ENCODE peak calls at places on chromosome 7, in nine cellular contexts. One of them, this sample, is unnamed.

GRCh38 chr7:35185908-35186731 is 67.8 kb downstream of the TBX20 start:
- DNase-seq in lower leg skin: no peak
- DNase-seq in naive thymus-derived CD8-positive, alpha-beta T cell: no peak
- DNase-seq in smooth muscle cell of the brain vasculature: no peak
- DNase-seq in GM19239: no peak
- DNase-seq in Caco-2: no peak
- DNase-seq in NCI-H1105 treated with DMSO at 0.1 percent for 48 hours: peak
- DNase-seq in iPS-NIHi11: peak
- DNase-seq in foreskin fibroblast: peak
- DNase-seq in this sample: peak

GRCh38 chr7:131564640-131565039 is 8.2 kb upstream of the PODXL start:
- DNase-seq in foreskin fibroblast: no peak
- DNase-seq in smooth muscle cell of the brain vasculature: no peak
- DNase-seq in NCI-H1105 treated with DMSO at 0.1 percent for 48 hours: no peak
- DNase-seq in iPS-NIHi11: no peak
- DNase-seq in naive thymus-derived CD8-positive, alpha-beta T cell: no peak
- DNase-seq in lower leg skin: no peak
- DNase-seq in GM19239: no peak
- DNase-seq in Caco-2: no peak
- DNase-seq in this sample: no peak

GRCh38 chr7:96484845-96485244 is 162.9 kb upstream of the SLC25A13 start:
- DNase-seq in iPS-NIHi11: no peak
- DNase-seq in NCI-H1105 treated with DMSO at 0.1 percent for 48 hours: no peak
- DNase-seq in lower leg skin: no peak
- DNase-seq in GM19239: no peak
- DNase-seq in foreskin fibroblast: no peak
- DNase-seq in smooth muscle cell of the brain vasculature: no peak
- DNase-seq in Caco-2: no peak
- DNase-seq in naive thymus-derived CD8-positive, alpha-beta T cell: no peak
- DNase-seq in this sample: no peak

GRCh38 chr7:151018421-151019129 is 5.7 kb downstream of the ATG9B start:
- DNase-seq in lower leg skin: no peak
- DNase-seq in Caco-2: no peak
- DNase-seq in iPS-NIHi11: peak
- DNase-seq in naive thymus-derived CD8-positive, alpha-beta T cell: peak
- DNase-seq in NCI-H1105 treated with DMSO at 0.1 percent for 48 hours: no peak
- DNase-seq in smooth muscle cell of the brain vasculature: no peak
- DNase-seq in foreskin fibroblast: peak
- DNase-seq in GM19239: no peak
- DNase-seq in this sample: no peak

GRCh38 chr7:106717997-106718871 is 57.3 kb upstream of the CCDC71L start:
- DNase-seq in iPS-NIHi11: peak
- DNase-seq in foreskin fibroblast: peak
- DNase-seq in naive thymus-derived CD8-positive, alpha-beta T cell: peak
- DNase-seq in NCI-H1105 treated with DMSO at 0.1 percent for 48 hours: no peak
- DNase-seq in Caco-2: peak
- DNase-seq in lower leg skin: peak
- DNase-seq in GM19239: no peak
- DNase-seq in smooth muscle cell of the brain vasculature: peak
- DNase-seq in this sample: no peak

GRCh38 chr7:91883676-91884362 is 3.3 kb upstream of the MTERF1 start:
- DNase-seq in NCI-H1105 treated with DMSO at 0.1 percent for 48 hours: no peak
- DNase-seq in iPS-NIHi11: no peak
- DNase-seq in lower leg skin: no peak
- DNase-seq in foreskin fibroblast: no peak
- DNase-seq in GM19239: no peak
- DNase-seq in smooth muscle cell of the brain vasculature: no peak
- DNase-seq in naive thymus-derived CD8-positive, alpha-beta T cell: no peak
- DNase-seq in Caco-2: no peak
- DNase-seq in this sample: peak

GRCh38 chr7:128453836-128454804 is 1.6 kb upstream of the HILPDA start:
- DNase-seq in lower leg skin: peak
- DNase-seq in foreskin fibroblast: peak
- DNase-seq in GM19239: no peak
- DNase-seq in Caco-2: peak
- DNase-seq in iPS-NIHi11: peak
- DNase-seq in NCI-H1105 treated with DMSO at 0.1 percent for 48 hours: no peak
- DNase-seq in naive thymus-derived CD8-positive, alpha-beta T cell: no peak
- DNase-seq in smooth muscle cell of the brain vasculature: peak
- DNase-seq in this sample: peak

GRCh38 chr7:98212532-98213041 is 1.3 kb downstream of the BHLHA15 start:
- DNase-seq in naive thymus-derived CD8-positive, alpha-beta T cell: no peak
- DNase-seq in smooth muscle cell of the brain vasculature: no peak
- DNase-seq in lower leg skin: no peak
- DNase-seq in iPS-NIHi11: no peak
- DNase-seq in Caco-2: peak
- DNase-seq in GM19239: no peak
- DNase-seq in foreskin fibroblast: no peak
- DNase-seq in NCI-H1105 treated with DMSO at 0.1 percent for 48 hours: no peak
- DNase-seq in this sample: no peak

This sample was measured in BE2C.